ENCODE peak calls at places on chromosomes 3 and 15, in eight cellular contexts. Y, N, F, Q, K, O, Z and V are unnamed samples.

GRCh38 chr3:110391640-110392395 is 679.8 kb upstream of the NECTIN3 start:
- DNase-seq in K (peak), O (peak), Q (no peak), Z (no peak), N (no peak), Y (no peak), F (no peak), V (no peak)

GRCh38 chr15:38894260-38894948 is 329.8 kb upstream of the RASGRP1 start:
- DNase-seq in Z (no peak), N (no peak), Y (no peak), F (no peak), O (peak), Q (no peak), K (peak), V (peak)

GRCh38 chr3:128554465-128555097 is 61.6 kb upstream of the GATA2 start:
- DNase-seq in O (no peak), F (no peak), Z (no peak), N (no peak), Y (no peak), Q (no peak), K (no peak), V (no peak)

GRCh38 chr3:115085197-115085865 is 61.8 kb downstream of the ZBTB20 start:
- DNase-seq in O (no peak), N (no peak), K (no peak), Q (no peak), F (no peak), Y (no peak), Z (no peak), V (no peak)

GRCh38 chr3:41630708-41631107 is 331.2 kb downstream of the ULK4 start:
- DNase-seq in O (no peak), F (no peak), Q (no peak), Y (no peak), Z (no peak), K (no peak), N (no peak), V (no peak)

GRCh38 chr3:29282431-29283296 is 1.8 kb downstream of the RBMS3 start:
- DNase-seq in N (no peak), Y (peak), Z (no peak), Q (no peak), K (peak), F (no peak), O (peak), V (no peak)

GRCh38 chr15:35383511-35383910 is 162.5 kb downstream of the DPH6 start:
- DNase-seq in K (no peak), N (no peak), Z (no peak), F (no peak), Q (no peak), O (no peak), Y (no peak), V (no peak)

GRCh38 chr3:35965908-35966307 is 326.6 kb downstream of the ARPP21 start:
- DNase-seq in N (no peak), O (peak), Q (no peak), F (no peak), Z (no peak), K (peak), Y (peak), V (peak)

GRCh38 chr15:87758739-87759457 is 497.6 kb downstream of the NTRK3 start:
- DNase-seq in K (no peak), Z (no peak), Q (no peak), F (no peak), O (no peak), N (no peak), Y (no peak), V (no peak)